ENCODE peak calls at places on chromosome 20, in nine cellular contexts. F is adrenal gland; G is heart right ventricle; U is mesenchymal stem cell; H is tibial nerve; Y is fibroblast of pulmonary artery; N is AG09309; Q is CD8-positive, alpha-beta T cell; T is IMR-90. P is an unnamed sample.

GRCh38 chr20:57215826-57216471 is 50.5 kb downstream of the BMP7 start:
- DNase-seq in F (no peak), G (no peak), U (no peak), H (no peak), Y (no peak), N (no peak), Q (no peak), T (no peak), P (no peak)

GRCh38 chr20:17762873-17763557 is 63.2 kb downstream of the BANF2 start:
- DNase-seq in F (no peak), G (no peak), U (no peak), H (no peak), Y (no peak), N (no peak), Q (no peak), T (no peak), P (no peak)

GRCh38 chr20:23147964-23148720 is 62.0 kb upstream of the CD93 start:
- DNase-seq in F (peak), G (peak), U (peak), H (no peak), Y (peak), N (peak), Q (no peak), T (peak), P (peak)

GRCh38 chr20:44643596-44644383 is 7.7 kb downstream of the ADA start:
- DNase-seq in F (peak), G (peak), U (peak), H (no peak), Y (peak), N (peak), Q (peak), T (peak), P (no peak)

GRCh38 chr20:51444472-51444871 is 98.0 kb downstream of the NFATC2 start:
- DNase-seq in F (no peak), G (no peak), U (peak), H (no peak), Y (peak), N (no peak), Q (no peak), T (no peak), P (no peak)

GRCh38 chr20:56400001-56400640 is 7.7 kb downstream of the CSTF1 start:
- DNase-seq in F (peak), G (peak), U (peak), H (no peak), Y (peak), N (peak), Q (peak), T (peak), P (peak)

GRCh38 chr20:10263385-10264165 is 44.9 kb downstream of the SNAP25 start:
- DNase-seq in F (no peak), G (no peak), U (peak), H (no peak), Y (no peak), N (no peak), Q (no peak), T (peak), P (no peak)

GRCh38 chr20:25017257-25017803 is 24.8 kb upstream of the APMAP start:
- DNase-seq in F (no peak), G (no peak), U (no peak), H (no peak), Y (no peak), N (no peak), Q (no peak), T (no peak), P (no peak)

GRCh38 chr20:43985121-43985520 is 70.5 kb downstream of the TOX2 start:
- DNase-seq in F (no peak), G (no peak), U (no peak), H (no peak), Y (no peak), N (no peak), Q (no peak), T (no peak), P (no peak)

GRCh38 chr20:61057313-61058171 is 194.5 kb upstream of the CDH4 start:
- DNase-seq in F (no peak), G (no peak), U (no peak), H (no peak), Y (no peak), N (no peak), Q (no peak), T (no peak), P (no peak)

GRCh38 chr20:13342469-13343242 is 121.6 kb downstream of the ISM1 start:
- DNase-seq in F (no peak), G (no peak), U (no peak), H (no peak), Y (no peak), N (peak), Q (no peak), T (no peak), P (no peak)

GRCh38 chr20:60935971-60936370 is 316.1 kb upstream of the CDH4 start:
- DNase-seq in F (no peak), G (no peak), U (no peak), H (no peak), Y (no peak), N (no peak), Q (no peak), T (no peak), P (no peak)

GRCh38 chr20:63446174-63447024 is 26.1 kb downstream of the KCNQ2 start:
- DNase-seq in F (no peak), G (no peak), U (no peak), H (no peak), Y (no peak), N (no peak), Q (no peak), T (no peak), P (no peak)

GRCh38 chr20:4681971-4682370 is 39.7 kb upstream of the PRND start:
- DNase-seq in F (no peak), G (no peak), U (peak), H (no peak), Y (peak), N (no peak), Q (no peak), T (peak), P (no peak)

GRCh38 chr20:43838703-43839060 is 76.0 kb upstream of the TOX2 start:
- DNase-seq in F (no peak), G (no peak), U (no peak), H (no peak), Y (no peak), N (no peak), Q (no peak), T (no peak), P (no peak)

GRCh38 chr20:45044084-45044573 is 56.8 kb downstream of the KCNS1 start:
- DNase-seq in F (peak), G (peak), U (peak), H (no peak), Y (peak), N (peak), Q (peak), T (peak), P (no peak)

GRCh38 chr20:33740189-33740588 is 8.4 kb downstream of the ZNF341 start:
- DNase-seq in F (no peak), G (no peak), U (no peak), H (no peak), Y (no peak), N (no peak), Q (no peak), T (peak), P (no peak)

GRCh38 chr20:34956041-34956458 is 382 bp downstream of the MYH7B start:
- DNase-seq in F (no peak), G (no peak), U (no peak), H (no peak), Y (no peak), N (no peak), Q (no peak), T (no peak), P (no peak)

GRCh38 chr20:34953960-34954359 is 1.6 kb downstream of the GSS start:
- DNase-seq in F (no peak), G (no peak), U (no peak), H (no peak), Y (no peak), N (no peak), Q (no peak), T (no peak), P (no peak)

GRCh38 chr20:34955232-34956040 is at the start of the genes GSS and MYH7B:
- DNase-seq in F (peak), G (peak), U (peak), H (peak), Y (peak), N (peak), Q (peak), T (peak), P (peak)

GRCh38 chr20:34956751-34957472 is 1.2 kb downstream of the MYH7B start:
- DNase-seq in F (no peak), G (no peak), U (no peak), H (no peak), Y (no peak), N (no peak), Q (no peak), T (no peak), P (no peak)

DNA sequence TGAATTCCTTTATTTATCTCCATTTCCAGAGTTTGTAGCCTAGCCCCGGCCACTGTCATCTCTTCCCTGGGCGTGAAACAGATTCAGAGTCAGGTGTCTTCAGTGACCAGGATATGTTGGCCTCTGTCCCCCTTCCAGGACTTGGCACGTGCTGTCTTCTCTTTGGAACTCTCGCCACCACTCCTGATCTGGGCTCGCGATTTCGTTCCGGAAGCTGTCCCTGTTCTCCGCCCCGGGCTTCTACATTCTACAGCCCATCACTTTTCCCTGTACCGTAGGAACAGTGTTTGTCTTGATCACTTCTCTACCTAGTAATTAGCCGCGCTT is 738 bp downstream of the GSS start:
- DNase-seq in F (peak), G (peak), U (no peak), H (no peak), Y (no peak), N (no peak), Q (no peak), T (peak), P (no peak)
- H3K4me3 ChIP-seq in F (peak), G (peak), U (peak), H (peak), Y (peak), N (peak), Q (peak), T (peak), P (peak)

GRCh38 chr20:53642196-53643030 is 48.8 kb upstream of the ZNF217 start:
- DNase-seq in F (peak), G (peak), U (peak), H (peak), Y (peak), N (no peak), Q (peak), T (peak), P (no peak)
- H3K4me3 ChIP-seq in F (no peak), G (no peak), U (peak), H (no peak), Y (peak), N (no peak), Q (peak), T (no peak), P (peak)

GRCh38 chr20:19758888-19759331 is 852 bp downstream of the RIN2 start:
- DNase-seq in F (peak), G (peak), U (peak), H (peak), Y (peak), N (no peak), Q (no peak), T (no peak), P (no peak)
- H3K4me3 ChIP-seq in F (peak), G (peak), U (peak), H (peak), Y (peak), N (peak), Q (no peak), T (peak), P (no peak)

GRCh38 chr20:53736757-53737403 is 143.2 kb upstream of the ZNF217 start:
- DNase-seq in F (no peak), G (peak), U (peak), H (no peak), Y (peak), N (no peak), Q (no peak), T (peak), P (no peak)
- H3K4me3 ChIP-seq in F (no peak), G (no peak), U (peak), H (no peak), Y (no peak), N (no peak), Q (no peak), T (no peak), P (no peak)

P was measured in GM12864.